ENCODE peak calls at places on chromosomes 1 and 21, in five cellular contexts. I, W, G, L and D are unnamed samples.

GRCh38 chr1:95604784-95605183 is 370.8 kb downstream of the RWDD3 start:
- DNase-seq in I (no peak), W (no peak), G (no peak), L (no peak), D (no peak)

GRCh38 chr21:44972821-44973220 is 33.0 kb downstream of the SLX9 start:
- DNase-seq in I (no peak), W (no peak), G (no peak), L (no peak), D (no peak)

GRCh38 chr21:38355992-38356781 is 99.4 kb downstream of the KCNJ15 start:
- DNase-seq in I (peak), W (peak), G (no peak), L (peak), D (peak)

GRCh38 chr1:11470912-11471311 is 8.0 kb upstream of the DISP3 start:
- DNase-seq in I (no peak), W (no peak), G (no peak), L (no peak), D (no peak)

GRCh38 chr1:21626921-21627339 is 42.2 kb downstream of the RAP1GAP start:
- DNase-seq in I (peak), W (no peak), G (no peak), L (no peak), D (no peak)

GRCh38 chr1:54377040-54377691 is 29.0 kb downstream of the SSBP3 start:
- DNase-seq in I (no peak), W (no peak), G (no peak), L (no peak), D (no peak)

GRCh38 chr1:163844393-163844948 is 522.7 kb downstream of the NUF2 start:
- DNase-seq in I (no peak), W (no peak), G (peak), L (no peak), D (no peak)

GRCh38 chr1:227883073-227883520 is 64.6 kb downstream of the WNT9A start:
- DNase-seq in I (no peak), W (no peak), G (no peak), L (peak), D (no peak)

GRCh38 chr21:44785620-44786344 is 15.8 kb downstream of the UBE2G2 start:
- DNase-seq in I (no peak), W (no peak), G (no peak), L (no peak), D (no peak)

GRCh38 chr1:236868625-236869467 is 73.8 kb downstream of the MTR start:
- DNase-seq in I (peak), W (no peak), G (no peak), L (no peak), D (no peak)

GRCh38 chr1:231124746-231125145 is 37.1 kb upstream of the TRIM67 start:
- DNase-seq in I (no peak), W (no peak), G (no peak), L (no peak), D (no peak)

GRCh38 chr1:8913457-8913856 is 32.2 kb upstream of the CA6 start:
- DNase-seq in I (no peak), W (no peak), G (no peak), L (no peak), D (no peak)

GRCh38 chr21:34528131-34528561 is 16.1 kb upstream of the KCNE1 start:
- DNase-seq in I (no peak), W (no peak), G (no peak), L (no peak), D (no peak)

GRCh38 chr1:100671604-100672003 is 47.9 kb upstream of the VCAM1 start:
- DNase-seq in I (no peak), W (no peak), G (peak), L (no peak), D (no peak)

GRCh38 chr21:36113647-36114428 is 21.0 kb upstream of the CBR3 start:
- DNase-seq in I (peak), W (no peak), G (no peak), L (no peak), D (no peak)

GRCh38 chr1:229410370-229410691 is 23.6 kb downstream of the ACTA1 start:
- DNase-seq in I (no peak), W (no peak), G (no peak), L (no peak), D (no peak)

GRCh38 chr1:183993132-183993531 is 44.4 kb downstream of the COLGALT2 start:
- DNase-seq in I (peak), W (no peak), G (no peak), L (no peak), D (no peak)

GRCh38 chr1:55375617-55376258 is 160.6 kb upstream of the USP24 start:
- DNase-seq in I (peak), W (no peak), G (no peak), L (no peak), D (no peak)

GRCh38 chr1:11880181-11880575 is 21.4 kb upstream of the NPPB start:
- DNase-seq in I (no peak), W (no peak), G (no peak), L (no peak), D (no peak)

GRCh38 chr1:67748630-67749029 is 63.6 kb downstream of the GADD45A start:
- DNase-seq in I (peak), W (no peak), G (no peak), L (no peak), D (no peak)

GRCh38 chr1:58057820-58058219 is 488.7 kb downstream of the OMA1 start:
- DNase-seq in I (no peak), W (no peak), G (no peak), L (no peak), D (no peak)

GRCh38 chr1:187409341-187409740 is 580.6 kb downstream of the PLA2G4A start:
- DNase-seq in I (no peak), W (no peak), G (peak), L (no peak), D (no peak)

GRCh38 chr1:48019714-48020315 is 22.6 kb upstream of the TRABD2B start:
- DNase-seq in I (no peak), W (no peak), G (no peak), L (no peak), D (no peak)

GRCh38 chr1:180881806-180882509 is 30.7 kb upstream of the KIAA1614 start:
- DNase-seq in I (no peak), W (no peak), G (no peak), L (no peak), D (no peak)

GRCh38 chr1:208142632-208143390 is 101.4 kb downstream of the PLXNA2 start:
- DNase-seq in I (no peak), W (no peak), G (no peak), L (no peak), D (no peak)